ENCODE peak calls at places on chromosomes 11 and 22, in six cellular contexts. S, R, M, Z, Q and O are unnamed samples.

GRCh38 chr11:112478806-112479205 is 218.1 kb upstream of the PLET1 start:
- DNase-seq in S (no peak), R (peak), M (no peak), Z (no peak), Q (peak), O (no peak)

GRCh38 chr11:8784936-8785335 is 102.3 kb downstream of the RPL27A start:
- DNase-seq in S (no peak), R (no peak), M (no peak), Z (no peak), Q (peak), O (no peak)

GRCh38 chr11:84800755-84801346 is 826.3 kb downstream of the DLG2 start:
- DNase-seq in S (peak), R (peak), M (no peak), Z (peak), Q (peak), O (peak)

GRCh38 chr11:97937501-97937900 is 1083.2 kb upstream of the CNTN5 start:
- DNase-seq in S (no peak), R (no peak), M (no peak), Z (no peak), Q (no peak), O (no peak)

GRCh38 chr11:3217751-3218482 is 696 bp downstream of the MRGPRG start:
- DNase-seq in S (no peak), R (no peak), M (peak), Z (no peak), Q (peak), O (no peak)

GRCh38 chr11:63563201-63564055 is at the start of gene PLAAT2:
- DNase-seq in S (no peak), R (no peak), M (no peak), Z (no peak), Q (no peak), O (no peak)

GRCh38 chr11:122202951-122203456 is 87.0 kb upstream of the BLID start:
- DNase-seq in S (peak), R (peak), M (peak), Z (peak), Q (peak), O (peak)

GRCh38 chr11:16408619-16409018 is 52.3 kb upstream of the SOX6 start:
- DNase-seq in S (no peak), R (no peak), M (no peak), Z (no peak), Q (no peak), O (no peak)

GRCh38 chr22:25702571-25703167 is 39.3 kb upstream of the MYO18B start:
- DNase-seq in S (no peak), R (no peak), M (no peak), Z (no peak), Q (no peak), O (no peak)

GRCh38 chr11:2178906-2179494 is 7.4 kb upstream of the TH start:
- DNase-seq in S (peak), R (peak), M (no peak), Z (peak), Q (no peak), O (no peak)

GRCh38 chr22:49300241-49300640 is 527.4 kb downstream of the BRD1 start:
- DNase-seq in S (no peak), R (no peak), M (no peak), Z (no peak), Q (no peak), O (no peak)

GRCh38 chr11:106178361-106178760 is 100.9 kb downstream of the AASDHPPT start:
- DNase-seq in S (no peak), R (no peak), M (no peak), Z (no peak), Q (no peak), O (no peak)

GRCh38 chr11:111871693-111872161 is 346 bp upstream of the ALG9 start:
- DNase-seq in S (no peak), R (no peak), M (no peak), Z (peak), Q (peak), O (no peak)